ENCODE peak calls at places on chromosomes 2 and 18, in five cellular contexts. One of them, this sample, is unnamed.

GRCh38 chr2:171807831-171808393 is 86.1 kb downstream of the SLC25A12 start:
- ATAC-seq in heart left ventricle: no peak
- ATAC-seq in Right ventricle myocardium superior: peak
- ATAC-seq in Panc1: no peak
- ATAC-seq in naive thymus-derived CD8-positive, alpha-beta T cell: no peak
- ATAC-seq in this sample: peak

GRCh38 chr2:105841551-105841950 is 96.8 kb downstream of the NCK2 start:
- ATAC-seq in heart left ventricle: no peak
- ATAC-seq in Right ventricle myocardium superior: no peak
- ATAC-seq in Panc1: no peak
- ATAC-seq in naive thymus-derived CD8-positive, alpha-beta T cell: no peak
- ATAC-seq in this sample: no peak

GRCh38 chr2:203820969-203821368 is 46.6 kb upstream of the CTLA4 start:
- ATAC-seq in heart left ventricle: no peak
- ATAC-seq in Right ventricle myocardium superior: no peak
- ATAC-seq in Panc1: no peak
- ATAC-seq in naive thymus-derived CD8-positive, alpha-beta T cell: no peak
- ATAC-seq in this sample: no peak

GRCh38 chr2:13616059-13616458 is 899.3 kb downstream of the TRIB2 start:
- ATAC-seq in heart left ventricle: no peak
- ATAC-seq in Right ventricle myocardium superior: no peak
- ATAC-seq in Panc1: no peak
- ATAC-seq in naive thymus-derived CD8-positive, alpha-beta T cell: no peak
- ATAC-seq in this sample: no peak

GRCh38 chr2:68505603-68506159 is 38.3 kb downstream of the APLF start:
- ATAC-seq in heart left ventricle: no peak
- ATAC-seq in Right ventricle myocardium superior: no peak
- ATAC-seq in Panc1: no peak
- ATAC-seq in naive thymus-derived CD8-positive, alpha-beta T cell: no peak
- ATAC-seq in this sample: no peak

GRCh38 chr2:198326431-198326830 is 522.0 kb downstream of the PLCL1 start:
- ATAC-seq in heart left ventricle: no peak
- ATAC-seq in Right ventricle myocardium superior: no peak
- ATAC-seq in Panc1: no peak
- ATAC-seq in naive thymus-derived CD8-positive, alpha-beta T cell: peak
- ATAC-seq in this sample: no peak

GRCh38 chr2:28102455-28102874 is 211.9 kb downstream of the BABAM2 start:
- ATAC-seq in heart left ventricle: peak
- ATAC-seq in Right ventricle myocardium superior: peak
- ATAC-seq in Panc1: no peak
- ATAC-seq in naive thymus-derived CD8-positive, alpha-beta T cell: no peak
- ATAC-seq in this sample: peak

GRCh38 chr18:48676346-48676745 is 137.5 kb downstream of the CTIF start:
- ATAC-seq in heart left ventricle: no peak
- ATAC-seq in Right ventricle myocardium superior: no peak
- ATAC-seq in Panc1: no peak
- ATAC-seq in naive thymus-derived CD8-positive, alpha-beta T cell: no peak
- ATAC-seq in this sample: no peak

GRCh38 chr18:21499997-21500396 is 100.5 kb downstream of the ESCO1 start:
- ATAC-seq in heart left ventricle: peak
- ATAC-seq in Right ventricle myocardium superior: no peak
- ATAC-seq in Panc1: no peak
- ATAC-seq in naive thymus-derived CD8-positive, alpha-beta T cell: no peak
- ATAC-seq in this sample: no peak

GRCh38 chr18:58544616-58545337 is 84.1 kb downstream of the ALPK2 start:
- ATAC-seq in heart left ventricle: no peak
- ATAC-seq in Right ventricle myocardium superior: no peak
- ATAC-seq in Panc1: no peak
- ATAC-seq in naive thymus-derived CD8-positive, alpha-beta T cell: no peak
- ATAC-seq in this sample: no peak

GRCh38 chr2:15790326-15790725 is 150.0 kb upstream of the MYCN start:
- ATAC-seq in heart left ventricle: no peak
- ATAC-seq in Right ventricle myocardium superior: no peak
- ATAC-seq in Panc1: no peak
- ATAC-seq in naive thymus-derived CD8-positive, alpha-beta T cell: no peak
- ATAC-seq in this sample: peak

This sample was measured in gastroesophageal sphincter.